ENCODE peak calls at places on chromosomes 7 and 10, in seven cellular contexts. One of them, this sample, is unnamed.

GRCh38 chr7:157602156-157602555 is 265.4 kb downstream of the DNAJB6 start:
- DNase-seq in epithelial cell of proximal tubule: no peak
- DNase-seq in GM20000: no peak
- DNase-seq in OCI-LY7: no peak
- DNase-seq in NB4: no peak
- DNase-seq in choroid plexus epithelial cell: no peak
- DNase-seq in B cell: no peak
- DNase-seq in this sample: no peak

GRCh38 chr7:130063036-130063435 is 7.3 kb upstream of the KLHDC10 start:
- DNase-seq in GM20000: peak; percentile 26
- DNase-seq in choroid plexus epithelial cell: peak; percentile 50
- DNase-seq in OCI-LY7: peak; percentile 75
- DNase-seq in epithelial cell of proximal tubule: no peak
- DNase-seq in NB4: peak; percentile 79
- DNase-seq in B cell: peak; percentile 69
- DNase-seq in this sample: peak; percentile 68

GRCh38 chr10:95289003-95289920 is 1.5 kb downstream of the PDLIM1 start:
- DNase-seq in B cell: no peak
- DNase-seq in choroid plexus epithelial cell: peak; percentile 45
- DNase-seq in epithelial cell of proximal tubule: no peak
- DNase-seq in GM20000: peak; percentile 52
- DNase-seq in NB4: no peak
- DNase-seq in OCI-LY7: peak; percentile 41
- DNase-seq in this sample: no peak

GRCh38 chr10:76962851-76963250 is 674.8 kb downstream of the KCNMA1 start:
- DNase-seq in choroid plexus epithelial cell: no peak
- DNase-seq in OCI-LY7: no peak
- DNase-seq in epithelial cell of proximal tubule: no peak
- DNase-seq in B cell: no peak
- DNase-seq in NB4: no peak
- DNase-seq in GM20000: no peak
- DNase-seq in this sample: no peak

GRCh38 chr7:75667938-75668337 is 70.8 kb downstream of the HIP1 start:
- DNase-seq in GM20000: no peak
- DNase-seq in choroid plexus epithelial cell: no peak
- DNase-seq in B cell: no peak
- DNase-seq in epithelial cell of proximal tubule: no peak
- DNase-seq in OCI-LY7: no peak
- DNase-seq in NB4: no peak
- DNase-seq in this sample: no peak

GRCh38 chr10:1193561-1193960 is 137.4 kb downstream of the WDR37 start:
- DNase-seq in B cell: no peak
- DNase-seq in choroid plexus epithelial cell: no peak
- DNase-seq in epithelial cell of proximal tubule: no peak
- DNase-seq in GM20000: no peak
- DNase-seq in NB4: no peak
- DNase-seq in OCI-LY7: no peak
- DNase-seq in this sample: no peak

GRCh38 chr7:1579481-1580421 is 9.9 kb upstream of the PSMG3 start:
- DNase-seq in NB4: peak; percentile 81
- DNase-seq in B cell: peak; percentile 80
- DNase-seq in OCI-LY7: peak; percentile 66
- DNase-seq in choroid plexus epithelial cell: peak; percentile 62
- DNase-seq in GM20000: peak; percentile 84
- DNase-seq in epithelial cell of proximal tubule: no peak
- DNase-seq in this sample: peak; percentile 51

GRCh38 chr10:100759331-100759730 is 13.9 kb downstream of the PAX2 start:
- DNase-seq in B cell: no peak
- DNase-seq in NB4: peak; percentile 16
- DNase-seq in choroid plexus epithelial cell: no peak
- DNase-seq in GM20000: no peak
- DNase-seq in OCI-LY7: no peak
- DNase-seq in epithelial cell of proximal tubule: no peak
- DNase-seq in this sample: no peak

GRCh38 chr10:13074562-13075451 is 25.2 kb upstream of the OPTN start:
- DNase-seq in choroid plexus epithelial cell: peak; percentile 81
- DNase-seq in NB4: peak; percentile 64
- DNase-seq in OCI-LY7: peak; percentile 53
- DNase-seq in B cell: peak; percentile 58
- DNase-seq in GM20000: peak; percentile 73
- DNase-seq in epithelial cell of proximal tubule: no peak
- DNase-seq in this sample: peak; percentile 61

GRCh38 chr7:93551063-93551895 is 23.2 kb downstream of the CALCR start:
- DNase-seq in B cell: peak; percentile 33
- DNase-seq in GM20000: no peak
- DNase-seq in NB4: peak; percentile 67
- DNase-seq in epithelial cell of proximal tubule: no peak
- DNase-seq in OCI-LY7: peak; percentile 48
- DNase-seq in choroid plexus epithelial cell: peak; percentile 82
- DNase-seq in this sample: peak; percentile 56

GRCh38 chr10:89853796-89854195 is 152.4 kb downstream of the KIF20B start:
- DNase-seq in choroid plexus epithelial cell: no peak
- DNase-seq in epithelial cell of proximal tubule: no peak
- DNase-seq in GM20000: no peak
- DNase-seq in NB4: no peak
- DNase-seq in OCI-LY7: no peak
- DNase-seq in B cell: no peak
- DNase-seq in this sample: no peak

GRCh38 chr10:103316087-103316486 is 34.9 kb downstream of the PCGF6 start:
- DNase-seq in NB4: no peak
- DNase-seq in GM20000: no peak
- DNase-seq in epithelial cell of proximal tubule: no peak
- DNase-seq in choroid plexus epithelial cell: no peak
- DNase-seq in B cell: no peak
- DNase-seq in OCI-LY7: no peak
- DNase-seq in this sample: no peak

GRCh38 chr7:33558961-33559710 is 346.2 kb upstream of the BMPER start:
- DNase-seq in NB4: no peak
- DNase-seq in epithelial cell of proximal tubule: no peak
- DNase-seq in B cell: no peak
- DNase-seq in OCI-LY7: no peak
- DNase-seq in GM20000: no peak
- DNase-seq in choroid plexus epithelial cell: no peak
- DNase-seq in this sample: no peak

GRCh38 chr10:24912214-24912613 is 40.2 kb downstream of the PRTFDC1 start:
- DNase-seq in NB4: no peak
- DNase-seq in epithelial cell of proximal tubule: no peak
- DNase-seq in OCI-LY7: no peak
- DNase-seq in GM20000: no peak
- DNase-seq in choroid plexus epithelial cell: peak; percentile 58
- DNase-seq in B cell: peak; percentile 24
- DNase-seq in this sample: no peak

GRCh38 chr7:145350334-145350733 is 514.5 kb upstream of the TPK1 start:
- DNase-seq in epithelial cell of proximal tubule: no peak
- DNase-seq in GM20000: no peak
- DNase-seq in NB4: no peak
- DNase-seq in choroid plexus epithelial cell: no peak
- DNase-seq in B cell: no peak
- DNase-seq in OCI-LY7: no peak
- DNase-seq in this sample: no peak

GRCh38 chr10:19629559-19629958 is 186.7 kb upstream of the PLXDC2 start:
- DNase-seq in GM20000: no peak
- DNase-seq in OCI-LY7: no peak
- DNase-seq in B cell: no peak
- DNase-seq in NB4: peak; percentile 33
- DNase-seq in epithelial cell of proximal tubule: no peak
- DNase-seq in choroid plexus epithelial cell: peak; percentile 93
- DNase-seq in this sample: no peak

GRCh38 chr10:52229271-52229931 is 84.7 kb upstream of the DKK1 start:
- DNase-seq in epithelial cell of proximal tubule: peak; percentile 20
- DNase-seq in GM20000: no peak
- DNase-seq in NB4: no peak
- DNase-seq in OCI-LY7: no peak
- DNase-seq in choroid plexus epithelial cell: peak; percentile 18
- DNase-seq in B cell: no peak
- DNase-seq in this sample: no peak

GRCh38 chr10:87803328-87803727 is 14.7 kb downstream of the ATAD1 start:
- DNase-seq in epithelial cell of proximal tubule: no peak
- DNase-seq in GM20000: no peak
- DNase-seq in NB4: no peak
- DNase-seq in OCI-LY7: no peak
- DNase-seq in B cell: no peak
- DNase-seq in choroid plexus epithelial cell: no peak
- DNase-seq in this sample: no peak

GRCh38 chr7:45683556-45684148 is 109.5 kb downstream of the ADCY1 start:
- DNase-seq in GM20000: no peak
- DNase-seq in B cell: no peak
- DNase-seq in OCI-LY7: no peak
- DNase-seq in choroid plexus epithelial cell: no peak
- DNase-seq in epithelial cell of proximal tubule: no peak
- DNase-seq in NB4: no peak
- DNase-seq in this sample: no peak

GRCh38 chr7:50352282-50352681 is 47.8 kb downstream of the IKZF1 start:
- DNase-seq in NB4: no peak
- DNase-seq in choroid plexus epithelial cell: no peak
- DNase-seq in OCI-LY7: no peak
- DNase-seq in B cell: peak; percentile 42
- DNase-seq in GM20000: peak; percentile 85
- DNase-seq in epithelial cell of proximal tubule: no peak
- DNase-seq in this sample: no peak

GRCh38 chr7:20132596-20132995 is 84.6 kb downstream of the MACC1 start:
- DNase-seq in GM20000: no peak
- DNase-seq in epithelial cell of proximal tubule: no peak
- DNase-seq in B cell: no peak
- DNase-seq in OCI-LY7: no peak
- DNase-seq in choroid plexus epithelial cell: no peak
- DNase-seq in NB4: no peak
- DNase-seq in this sample: peak; percentile 39

GRCh38 chr10:4532467-4532866 is 293.5 kb upstream of the AKR1E2 start:
- DNase-seq in OCI-LY7: no peak
- DNase-seq in choroid plexus epithelial cell: peak; percentile 83
- DNase-seq in epithelial cell of proximal tubule: no peak
- DNase-seq in NB4: no peak
- DNase-seq in GM20000: no peak
- DNase-seq in B cell: no peak
- DNase-seq in this sample: no peak

GRCh38 chr10:46224414-46224682 is 62.4 kb upstream of the ANTXRL start:
- DNase-seq in B cell: no peak
- DNase-seq in choroid plexus epithelial cell: no peak
- DNase-seq in NB4: no peak
- DNase-seq in GM20000: no peak
- DNase-seq in OCI-LY7: no peak
- DNase-seq in epithelial cell of proximal tubule: no peak
- DNase-seq in this sample: no peak

GRCh38 chr10:92241501-92241900 is 49.4 kb downstream of the CPEB3 start:
- DNase-seq in NB4: no peak
- DNase-seq in B cell: no peak
- DNase-seq in choroid plexus epithelial cell: no peak
- DNase-seq in GM20000: no peak
- DNase-seq in OCI-LY7: no peak
- DNase-seq in epithelial cell of proximal tubule: no peak
- DNase-seq in this sample: no peak

GRCh38 chr7:568681-569035 is 49.0 kb upstream of the PDGFA start:
- DNase-seq in epithelial cell of proximal tubule: no peak
- DNase-seq in NB4: no peak
- DNase-seq in B cell: no peak
- DNase-seq in OCI-LY7: no peak
- DNase-seq in choroid plexus epithelial cell: no peak
- DNase-seq in GM20000: no peak
- DNase-seq in this sample: no peak

DNA sequence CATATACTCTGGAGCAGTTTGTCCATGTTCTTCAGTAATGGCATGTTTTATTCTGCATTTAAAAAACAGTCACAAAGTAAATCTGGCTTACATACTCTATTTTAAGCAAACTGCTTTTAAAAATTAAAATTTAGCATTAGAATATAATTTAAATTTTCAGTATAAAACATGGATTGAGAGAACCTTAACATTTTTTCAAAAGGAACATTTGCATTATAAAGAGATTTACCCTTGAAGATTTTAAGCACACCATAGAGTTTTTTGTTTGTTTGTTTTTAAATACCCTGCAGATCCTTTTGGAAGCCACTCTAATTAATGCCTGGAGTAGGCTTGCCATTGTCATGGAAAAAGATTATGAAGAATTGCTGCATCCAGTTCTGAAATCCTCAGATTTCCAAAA is 70.4 kb downstream of the ZNRF2 start:
- DNase-seq in GM20000: no peak
- DNase-seq in choroid plexus epithelial cell: no peak
- DNase-seq in B cell: no peak
- DNase-seq in OCI-LY7: no peak
- DNase-seq in NB4: no peak
- DNase-seq in epithelial cell of proximal tubule: no peak
- DNase-seq in this sample: no peak
- TF ChIP-seq CTCF in GM20000: no peak
- TF ChIP-seq CTCF in choroid plexus epithelial cell: no peak
- TF ChIP-seq CTCF in B cell: no peak
- TF ChIP-seq CTCF in OCI-LY7: no peak
- TF ChIP-seq CTCF in NB4: no peak
- TF ChIP-seq CTCF in epithelial cell of proximal tubule: no peak
- TF ChIP-seq CTCF in this sample: no peak

GRCh38 chr10:117322258-117322657 is 53.0 kb downstream of the PDZD8 start:
- DNase-seq in epithelial cell of proximal tubule: no peak
- DNase-seq in B cell: no peak
- DNase-seq in OCI-LY7: no peak
- DNase-seq in choroid plexus epithelial cell: peak; percentile 69
- DNase-seq in NB4: no peak
- DNase-seq in GM20000: no peak
- DNase-seq in this sample: no peak
- TF ChIP-seq CTCF in epithelial cell of proximal tubule: peak; percentile 30
- TF ChIP-seq CTCF in B cell: no peak
- TF ChIP-seq CTCF in OCI-LY7: no peak
- TF ChIP-seq CTCF in choroid plexus epithelial cell: peak; percentile 24
- TF ChIP-seq CTCF in NB4: no peak
- TF ChIP-seq CTCF in GM20000: no peak
- TF ChIP-seq CTCF in this sample: no peak

DNA sequence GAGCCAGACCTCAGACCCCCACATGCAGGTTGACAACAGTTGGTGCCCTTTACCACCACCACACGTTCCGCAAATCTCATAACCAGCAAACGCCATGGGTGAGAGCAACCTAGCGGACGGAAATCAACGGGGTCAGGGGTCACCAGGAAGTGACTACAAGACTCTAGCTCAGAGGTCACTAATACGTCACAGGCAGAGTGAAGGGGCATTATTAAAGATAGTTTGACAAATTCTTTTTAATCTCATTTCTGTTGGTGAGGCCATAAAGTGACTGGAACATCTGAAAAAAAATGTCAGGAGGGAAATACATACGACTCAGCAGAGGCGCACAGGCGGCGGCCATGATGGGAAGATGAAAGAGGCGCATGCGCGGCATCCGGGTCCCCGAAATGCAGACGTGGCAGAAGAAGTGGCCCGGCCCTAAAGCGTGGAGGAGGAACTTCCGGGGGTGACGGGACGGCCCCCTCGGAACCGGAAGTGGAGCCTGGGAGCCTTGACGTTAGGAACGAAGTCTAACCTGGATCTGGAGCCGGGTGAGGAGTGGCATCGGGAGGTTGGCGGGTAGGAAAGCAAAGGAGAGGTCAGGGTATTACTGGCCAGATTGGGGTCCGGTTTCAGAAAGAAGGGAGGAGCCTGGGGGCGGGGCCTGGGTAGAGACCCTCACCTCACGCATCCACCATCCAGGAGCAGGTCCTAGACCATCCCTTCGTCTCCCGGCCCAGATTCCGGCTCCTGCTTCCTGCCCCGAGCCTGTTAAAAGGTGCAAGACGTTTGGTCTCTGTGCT is at the start of gene SEC24C:
- DNase-seq in B cell: peak; percentile 96
- DNase-seq in choroid plexus epithelial cell: peak; percentile 98
- DNase-seq in NB4: peak; percentile 97
- DNase-seq in GM20000: peak; percentile 92
- DNase-seq in OCI-LY7: peak; percentile 96
- DNase-seq in epithelial cell of proximal tubule: peak; percentile 64
- DNase-seq in this sample: peak; percentile 94
- TF ChIP-seq CTCF in B cell: no peak
- TF ChIP-seq CTCF in choroid plexus epithelial cell: peak; percentile 17
- TF ChIP-seq CTCF in NB4: no peak
- TF ChIP-seq CTCF in GM20000: no peak
- TF ChIP-seq CTCF in OCI-LY7: peak; percentile 21
- TF ChIP-seq CTCF in epithelial cell of proximal tubule: peak; percentile 10
- TF ChIP-seq CTCF in this sample: no peak

GRCh38 chr7:134552105-134552504 is 3.2 kb downstream of the AKR1B15 start:
- DNase-seq in OCI-LY7: no peak
- DNase-seq in B cell: no peak
- DNase-seq in epithelial cell of proximal tubule: no peak
- DNase-seq in choroid plexus epithelial cell: peak; percentile 43
- DNase-seq in GM20000: no peak
- DNase-seq in NB4: peak; percentile 28
- DNase-seq in this sample: no peak
- TF ChIP-seq CTCF in OCI-LY7: peak; percentile 22
- TF ChIP-seq CTCF in B cell: no peak
- TF ChIP-seq CTCF in epithelial cell of proximal tubule: peak; percentile 45
- TF ChIP-seq CTCF in choroid plexus epithelial cell: peak; percentile 59
- TF ChIP-seq CTCF in GM20000: no peak
- TF ChIP-seq CTCF in NB4: peak; percentile 12
- TF ChIP-seq CTCF in this sample: no peak